ENCODE peak calls at places on chromosomes 16 and 17, in ten cellular contexts. One of them, this sample, is unnamed.

GRCh38 chr17:29149431-29150064 is 30.6 kb downstream of the MYO18A start:
- DNase-seq in AG04449: no peak
- DNase-seq in fibroblast of lung: no peak
- DNase-seq in tibial nerve: no peak
- DNase-seq in prostate gland: peak
- DNase-seq in transverse colon: peak
- DNase-seq in CD4-positive, CD25-positive, alpha-beta regulatory T cell: no peak
- DNase-seq in neural progenitor cell: no peak
- DNase-seq in GM23338: no peak
- DNase-seq in neuronal stem cell: no peak
- DNase-seq in this sample: no peak

GRCh38 chr17:8563981-8564602 is 66.4 kb downstream of the MYH10 start:
- DNase-seq in AG04449: no peak
- DNase-seq in CD4-positive, CD25-positive, alpha-beta regulatory T cell: no peak
- DNase-seq in neuronal stem cell: no peak
- DNase-seq in neural progenitor cell: no peak
- DNase-seq in fibroblast of lung: peak
- DNase-seq in tibial nerve: no peak
- DNase-seq in GM23338: no peak
- DNase-seq in transverse colon: no peak
- DNase-seq in prostate gland: no peak
- DNase-seq in this sample: no peak

GRCh38 chr17:52923658-52924057 is 765.1 kb upstream of the CA10 start:
- DNase-seq in tibial nerve: no peak
- DNase-seq in CD4-positive, CD25-positive, alpha-beta regulatory T cell: no peak
- DNase-seq in GM23338: no peak
- DNase-seq in prostate gland: no peak
- DNase-seq in AG04449: no peak
- DNase-seq in neural progenitor cell: no peak
- DNase-seq in neuronal stem cell: no peak
- DNase-seq in transverse colon: no peak
- DNase-seq in fibroblast of lung: no peak
- DNase-seq in this sample: no peak

GRCh38 chr16:77172964-77173363 is 18.0 kb upstream of the MON1B start:
- DNase-seq in tibial nerve: no peak
- DNase-seq in neural progenitor cell: no peak
- DNase-seq in GM23338: no peak
- DNase-seq in prostate gland: no peak
- DNase-seq in fibroblast of lung: no peak
- DNase-seq in CD4-positive, CD25-positive, alpha-beta regulatory T cell: no peak
- DNase-seq in neuronal stem cell: no peak
- DNase-seq in transverse colon: no peak
- DNase-seq in AG04449: no peak
- DNase-seq in this sample: no peak

GRCh38 chr16:354971-355441 is 2.5 kb upstream of the AXIN1 start:
- DNase-seq in AG04449: no peak
- DNase-seq in neural progenitor cell: no peak
- DNase-seq in CD4-positive, CD25-positive, alpha-beta regulatory T cell: peak
- DNase-seq in GM23338: no peak
- DNase-seq in fibroblast of lung: no peak
- DNase-seq in neuronal stem cell: no peak
- DNase-seq in transverse colon: no peak
- DNase-seq in prostate gland: no peak
- DNase-seq in tibial nerve: no peak
- DNase-seq in this sample: no peak

GRCh38 chr16:56226840-56227525 is 35.7 kb downstream of the GNAO1 start:
- DNase-seq in neural progenitor cell: no peak
- DNase-seq in AG04449: no peak
- DNase-seq in CD4-positive, CD25-positive, alpha-beta regulatory T cell: no peak
- DNase-seq in GM23338: no peak
- DNase-seq in neuronal stem cell: no peak
- DNase-seq in tibial nerve: no peak
- DNase-seq in transverse colon: no peak
- DNase-seq in fibroblast of lung: no peak
- DNase-seq in prostate gland: no peak
- DNase-seq in this sample: no peak

GRCh38 chr17:51036084-51036483 is 84.6 kb downstream of the SPAG9 start:
- DNase-seq in tibial nerve: no peak
- DNase-seq in neural progenitor cell: no peak
- DNase-seq in AG04449: no peak
- DNase-seq in CD4-positive, CD25-positive, alpha-beta regulatory T cell: no peak
- DNase-seq in transverse colon: no peak
- DNase-seq in prostate gland: no peak
- DNase-seq in neuronal stem cell: no peak
- DNase-seq in fibroblast of lung: no peak
- DNase-seq in GM23338: no peak
- DNase-seq in this sample: no peak

GRCh38 chr17:52681486-52681885 is 523.0 kb upstream of the CA10 start:
- DNase-seq in neuronal stem cell: no peak
- DNase-seq in AG04449: no peak
- DNase-seq in fibroblast of lung: no peak
- DNase-seq in tibial nerve: no peak
- DNase-seq in transverse colon: no peak
- DNase-seq in neural progenitor cell: no peak
- DNase-seq in CD4-positive, CD25-positive, alpha-beta regulatory T cell: no peak
- DNase-seq in GM23338: peak
- DNase-seq in prostate gland: no peak
- DNase-seq in this sample: no peak

GRCh38 chr17:4519361-4519788 is 20.7 kb downstream of the SPNS2 start:
- DNase-seq in CD4-positive, CD25-positive, alpha-beta regulatory T cell: no peak
- DNase-seq in GM23338: no peak
- DNase-seq in tibial nerve: no peak
- DNase-seq in prostate gland: peak
- DNase-seq in fibroblast of lung: no peak
- DNase-seq in neuronal stem cell: no peak
- DNase-seq in AG04449: no peak
- DNase-seq in neural progenitor cell: no peak
- DNase-seq in transverse colon: no peak
- DNase-seq in this sample: no peak

GRCh38 chr17:19940722-19941464 is 36.7 kb downstream of the AKAP10 start:
- DNase-seq in GM23338: peak
- DNase-seq in neural progenitor cell: no peak
- DNase-seq in fibroblast of lung: peak
- DNase-seq in tibial nerve: no peak
- DNase-seq in CD4-positive, CD25-positive, alpha-beta regulatory T cell: no peak
- DNase-seq in transverse colon: no peak
- DNase-seq in neuronal stem cell: no peak
- DNase-seq in prostate gland: peak
- DNase-seq in AG04449: no peak
- DNase-seq in this sample: no peak

DNA sequence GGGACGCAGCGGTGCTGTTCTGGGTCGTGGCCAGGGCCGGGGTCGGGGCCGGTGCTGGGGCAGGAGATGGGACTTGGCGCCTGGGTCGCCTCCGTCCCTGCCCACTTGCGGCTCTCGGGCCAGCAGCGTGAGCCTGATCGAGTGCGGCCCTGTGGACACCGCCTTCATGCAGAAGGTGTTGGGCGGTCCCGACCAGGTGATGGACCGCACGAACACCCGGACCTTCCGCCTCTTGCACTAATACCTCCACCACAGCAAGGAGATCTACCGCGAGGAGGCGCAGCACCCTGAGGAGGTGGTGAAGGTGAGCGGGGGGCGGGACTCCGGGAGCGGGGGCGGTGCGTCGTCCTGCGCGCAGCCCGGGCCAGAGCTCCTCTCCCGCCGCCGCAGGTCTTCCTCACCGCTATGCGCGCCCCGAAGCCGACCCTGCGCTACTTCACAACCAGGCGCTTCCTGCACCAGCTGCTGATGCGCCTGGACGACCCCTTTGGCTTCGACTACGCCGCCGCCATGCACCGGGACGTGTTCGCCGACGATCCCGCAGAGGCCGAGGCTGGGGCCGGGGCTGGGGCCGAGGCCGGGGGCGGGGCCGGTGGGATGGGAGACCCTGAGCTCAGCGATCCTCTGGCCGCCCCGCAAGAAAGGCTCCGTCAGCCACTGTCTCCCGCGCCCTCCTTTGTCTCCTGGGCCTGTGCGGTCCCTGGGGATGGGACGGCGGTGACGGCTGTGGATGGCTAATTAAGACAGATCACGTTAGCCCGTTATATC is 4.5 kb upstream of the HSD17B1 start:
- DNase-seq in tibial nerve: no peak
- DNase-seq in CD4-positive, CD25-positive, alpha-beta regulatory T cell: peak
- DNase-seq in AG04449: no peak
- DNase-seq in prostate gland: peak
- DNase-seq in neural progenitor cell: peak
- DNase-seq in neuronal stem cell: peak
- DNase-seq in transverse colon: peak
- DNase-seq in fibroblast of lung: no peak
- DNase-seq in GM23338: peak
- DNase-seq in this sample: no peak
- H3K4me3 ChIP-seq in tibial nerve: no peak
- H3K4me3 ChIP-seq in CD4-positive, CD25-positive, alpha-beta regulatory T cell: no peak
- H3K4me3 ChIP-seq in AG04449: peak
- H3K4me3 ChIP-seq in prostate gland: peak
- H3K4me3 ChIP-seq in neural progenitor cell: peak
- H3K4me3 ChIP-seq in neuronal stem cell: no peak
- H3K4me3 ChIP-seq in transverse colon: no peak
- H3K4me3 ChIP-seq in fibroblast of lung: no peak
- H3K4me3 ChIP-seq in GM23338: peak
- H3K4me3 ChIP-seq in this sample: peak

DNA sequence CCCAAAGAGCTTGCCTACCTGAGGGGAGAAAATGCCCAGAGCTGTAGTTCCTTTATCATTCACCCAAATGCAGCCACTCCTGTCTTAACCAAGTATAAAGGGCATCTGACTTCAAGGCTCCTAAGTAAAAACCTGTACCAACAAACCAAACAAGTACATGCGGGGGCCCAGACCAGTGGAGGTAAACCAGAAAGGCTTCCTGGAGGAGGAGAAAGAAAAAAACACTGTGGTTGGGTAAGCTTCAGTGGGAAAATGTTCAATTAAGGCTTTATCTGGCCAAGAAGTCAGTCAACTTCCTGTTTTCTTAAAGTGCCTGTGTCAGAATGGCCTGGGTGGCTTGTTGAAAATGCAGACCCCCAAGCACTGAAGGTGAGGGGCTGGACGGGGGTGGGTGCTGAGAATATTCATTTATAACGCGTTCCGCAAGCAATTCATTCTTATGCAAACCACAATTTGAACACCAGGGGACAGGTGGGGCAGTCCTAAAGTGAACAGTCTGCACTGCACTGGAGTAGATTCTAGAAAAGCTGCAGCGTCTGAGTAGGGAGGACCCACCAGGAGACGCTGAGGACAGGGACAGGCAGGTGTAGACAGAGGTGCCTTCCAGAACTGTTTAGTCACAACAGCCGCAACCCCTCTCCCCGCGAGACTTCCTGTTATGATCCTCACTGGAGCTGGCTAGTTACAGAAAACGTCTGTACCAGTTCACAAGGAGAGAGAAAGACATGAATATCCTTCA is 467.1 kb downstream of the SOX9 start:
- DNase-seq in transverse colon: peak
- DNase-seq in AG04449: no peak
- DNase-seq in tibial nerve: no peak
- DNase-seq in CD4-positive, CD25-positive, alpha-beta regulatory T cell: no peak
- DNase-seq in neural progenitor cell: no peak
- DNase-seq in fibroblast of lung: peak
- DNase-seq in neuronal stem cell: no peak
- DNase-seq in prostate gland: no peak
- DNase-seq in GM23338: no peak
- DNase-seq in this sample: no peak
- H3K4me3 ChIP-seq in transverse colon: no peak
- H3K4me3 ChIP-seq in AG04449: no peak
- H3K4me3 ChIP-seq in tibial nerve: no peak
- H3K4me3 ChIP-seq in CD4-positive, CD25-positive, alpha-beta regulatory T cell: no peak
- H3K4me3 ChIP-seq in neural progenitor cell: no peak
- H3K4me3 ChIP-seq in fibroblast of lung: no peak
- H3K4me3 ChIP-seq in neuronal stem cell: no peak
- H3K4me3 ChIP-seq in prostate gland: no peak
- H3K4me3 ChIP-seq in GM23338: no peak
- H3K4me3 ChIP-seq in this sample: no peak

DNA sequence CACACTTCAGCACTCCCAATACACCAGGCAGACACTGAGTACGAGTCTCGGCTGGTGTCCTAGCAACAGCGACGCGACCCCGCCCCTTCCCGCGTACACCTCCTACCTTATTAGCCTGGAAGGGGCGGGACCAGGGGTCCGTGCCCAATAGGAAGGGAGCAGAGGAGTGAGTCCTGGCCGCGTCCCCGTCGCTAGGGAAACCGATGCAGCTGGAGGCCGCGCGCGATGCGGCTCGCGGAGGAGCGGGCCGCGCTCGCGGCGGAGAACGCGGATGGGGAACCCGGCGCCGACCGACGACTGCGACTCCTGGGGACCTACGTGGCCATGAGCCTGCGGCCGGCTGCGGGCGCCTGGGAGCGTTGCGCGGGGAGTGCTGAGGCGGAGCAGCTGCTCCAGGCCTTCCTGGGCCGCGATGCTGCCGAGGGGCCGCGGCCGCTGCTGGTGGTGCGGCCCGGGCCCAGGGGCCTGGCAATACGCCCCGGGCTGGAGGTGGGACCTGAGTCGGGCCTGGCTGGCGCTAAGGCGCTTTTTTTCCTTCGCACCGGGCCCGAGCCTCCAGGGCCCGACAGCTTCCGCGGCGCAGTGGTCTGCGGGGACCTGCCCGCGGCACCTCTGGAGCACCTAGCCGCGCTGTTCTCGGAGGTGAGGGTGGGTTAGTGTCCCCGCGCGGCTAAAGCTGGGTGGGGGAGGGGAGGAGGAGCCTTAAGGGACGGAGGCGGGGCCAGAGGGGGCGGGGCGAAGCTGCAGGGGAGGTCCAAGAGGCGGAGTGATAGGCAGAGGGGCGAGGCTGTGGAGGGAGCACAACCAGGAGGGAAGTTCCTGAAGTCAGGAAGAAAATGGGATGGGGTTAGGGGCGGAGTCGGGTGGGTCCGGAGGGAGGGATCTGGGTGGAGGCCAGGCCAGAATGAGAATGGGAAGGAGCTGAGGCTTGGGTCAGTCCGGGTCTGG is at the start of gene DNAH9:
- DNase-seq in prostate gland: peak
- DNase-seq in tibial nerve: peak
- DNase-seq in transverse colon: peak
- DNase-seq in neural progenitor cell: peak
- DNase-seq in neuronal stem cell: peak
- DNase-seq in AG04449: no peak
- DNase-seq in CD4-positive, CD25-positive, alpha-beta regulatory T cell: no peak
- DNase-seq in GM23338: peak
- DNase-seq in fibroblast of lung: peak
- DNase-seq in this sample: peak
- H3K4me3 ChIP-seq in prostate gland: peak
- H3K4me3 ChIP-seq in tibial nerve: peak
- H3K4me3 ChIP-seq in transverse colon: peak
- H3K4me3 ChIP-seq in neural progenitor cell: peak
- H3K4me3 ChIP-seq in neuronal stem cell: peak
- H3K4me3 ChIP-seq in AG04449: no peak
- H3K4me3 ChIP-seq in CD4-positive, CD25-positive, alpha-beta regulatory T cell: no peak
- H3K4me3 ChIP-seq in GM23338: no peak
- H3K4me3 ChIP-seq in fibroblast of lung: no peak
- H3K4me3 ChIP-seq in this sample: peak

DNA sequence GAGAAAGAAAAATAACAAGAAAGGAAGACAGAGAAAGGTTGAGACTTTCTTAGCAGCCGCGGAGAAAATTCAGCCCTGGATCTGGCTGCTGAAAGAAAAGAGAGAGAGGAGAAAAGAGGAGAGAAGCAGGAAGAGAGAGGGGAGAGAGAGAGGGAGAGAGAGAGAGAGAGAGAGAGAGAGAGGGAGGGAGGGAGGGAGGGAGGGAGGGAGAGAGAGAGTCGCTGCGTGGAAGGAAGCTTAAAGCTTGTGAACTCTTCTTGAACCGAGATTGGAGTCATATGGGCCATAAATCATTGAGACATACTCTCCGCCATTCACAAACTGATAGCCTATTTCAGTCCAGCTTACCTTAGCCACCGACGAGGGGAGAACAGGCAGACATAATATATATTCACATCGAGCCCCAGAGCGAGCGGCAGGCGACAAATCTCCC is 10.3 kb upstream of the HOXB2 start:
- DNase-seq in transverse colon: no peak
- DNase-seq in prostate gland: peak
- DNase-seq in neuronal stem cell: no peak
- DNase-seq in neural progenitor cell: no peak
- DNase-seq in CD4-positive, CD25-positive, alpha-beta regulatory T cell: no peak
- DNase-seq in AG04449: peak
- DNase-seq in GM23338: no peak
- DNase-seq in fibroblast of lung: peak
- DNase-seq in tibial nerve: no peak
- DNase-seq in this sample: no peak
- H3K4me3 ChIP-seq in transverse colon: peak
- H3K4me3 ChIP-seq in prostate gland: peak
- H3K4me3 ChIP-seq in neuronal stem cell: peak
- H3K4me3 ChIP-seq in neural progenitor cell: no peak
- H3K4me3 ChIP-seq in CD4-positive, CD25-positive, alpha-beta regulatory T cell: no peak
- H3K4me3 ChIP-seq in AG04449: peak
- H3K4me3 ChIP-seq in GM23338: peak
- H3K4me3 ChIP-seq in fibroblast of lung: peak
- H3K4me3 ChIP-seq in tibial nerve: peak
- H3K4me3 ChIP-seq in this sample: no peak

This sample was measured in iPS DF 6.9.